ENCODE peak calls at places on chromosomes 7 and 10, in five cellular contexts. P is fibroblast of the aortic adventitia, J is psoas muscle, O is foreskin fibroblast, M is epithelial cell of esophagus. T is an unnamed sample.

GRCh38 chr10:30697806-30698205 is 68.3 kb upstream of the LYZL2 start:
- DNase-seq in O (no peak), J (no peak), P (no peak), M (no peak), T (no peak)

GRCh38 chr7:100556541-100556940 is 17.2 kb downstream of the SAP25 start:
- DNase-seq in P (peak; percentile 76), M (no peak), O (peak; percentile 68), J (no peak), T (no peak)

GRCh38 chr10:60917331-60918280 is 26.4 kb downstream of the RHOBTB1 start:
- DNase-seq in O (no peak), M (peak; percentile 18), P (no peak), J (no peak), T (no peak)

GRCh38 chr7:1533569-1534329 is 3.2 kb downstream of the MAFK start:
- DNase-seq in P (peak; percentile 77), J (peak; percentile 82), O (peak; percentile 90), M (peak; percentile 90), T (peak; percentile 90)

GRCh38 chr7:36473454-36474282 is 84.0 kb downstream of the ANLN start:
- DNase-seq in O (peak; percentile 5), M (peak; percentile 79), J (no peak), P (no peak), T (no peak)

GRCh38 chr10:133537551-133538545 is 10.7 kb downstream of the CYP2E1 start:
- DNase-seq in M (no peak), O (no peak), P (peak; percentile 7), J (no peak), T (no peak)

GRCh38 chr10:44356139-44357115 is 28.5 kb downstream of the CXCL12 start:
- DNase-seq in J (no peak), M (no peak), O (no peak), P (no peak), T (no peak)

GRCh38 chr10:5492322-5492855 is 7.0 kb downstream of the CALML5 start:
- DNase-seq in J (no peak), O (no peak), M (no peak), P (no peak), T (peak; percentile 24)

GRCh38 chr7:55078465-55079372 is 59.9 kb downstream of the EGFR start:
- DNase-seq in O (no peak), P (no peak), J (no peak), M (no peak), T (no peak)

GRCh38 chr7:80136276-80137045 is 1.8 kb downstream of the GNAI1 start:
- DNase-seq in P (peak; percentile 49), M (peak; percentile 61), J (no peak), O (no peak), T (no peak)

GRCh38 chr7:80134105-80134535 is 511 bp upstream of the GNAI1 start:
- DNase-seq in M (no peak), P (no peak), O (no peak), J (no peak), T (no peak)

GRCh38 chr7:80135306-80136104 is 874 bp downstream of the GNAI1 start:
- DNase-seq in J (peak; percentile 35), P (peak; percentile 43), O (no peak), M (no peak), T (no peak)

GRCh38 chr7:80133361-80134104 is 1.1 kb upstream of the GNAI1 start:
- DNase-seq in P (no peak), J (no peak), O (no peak), M (peak; percentile 96), T (no peak)

GRCh38 chr7:80134536-80135305 is at the start of gene GNAI1:
- DNase-seq in O (peak; percentile 93), M (peak; percentile 98), P (peak; percentile 87), J (peak; percentile 64), T (no peak)
- TF ChIP-seq CTCF in O (peak; percentile 8), M (peak; percentile 14), P (peak; percentile 27), J (peak; percentile 32), T (no peak)

GRCh38 chr7:152030561-152030960 is 5.1 kb downstream of the GALNT11 start:
- DNase-seq in O (no peak), J (no peak), M (no peak), P (no peak), T (no peak)
- TF ChIP-seq CTCF in O (no peak), J (no peak), M (no peak), P (no peak), T (peak; percentile 3)

GRCh38 chr7:80047856-80048459 is 86.7 kb upstream of the GNAI1 start:
- DNase-seq in J (no peak), M (no peak), O (no peak), P (peak; percentile 46), T (no peak)
- TF ChIP-seq CTCF in J (no peak), M (peak; percentile 26), O (peak; percentile 11), P (peak; percentile 34), T (peak; percentile 16)

DNA sequence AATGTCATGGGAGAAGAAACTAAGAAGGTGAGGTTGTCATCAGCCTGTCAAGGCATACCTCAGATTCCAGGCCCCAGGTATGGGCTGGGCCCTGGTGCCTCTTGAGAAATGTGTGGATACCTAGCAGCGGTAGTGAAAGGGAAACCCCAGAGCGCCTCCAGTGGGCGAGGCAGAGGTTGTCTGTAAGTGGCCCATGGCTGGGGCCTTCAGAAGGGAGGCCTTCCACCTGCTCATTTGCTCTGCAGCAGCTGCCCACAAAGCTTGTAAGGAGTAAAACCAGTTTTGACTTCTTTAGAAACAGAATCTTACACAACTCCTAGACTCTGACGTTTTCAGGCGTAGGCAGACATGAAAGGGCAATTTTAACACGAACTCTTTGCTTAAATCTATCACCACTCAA is 509.9 kb downstream of the PARD3 start:
- DNase-seq in M (peak; percentile 95), J (no peak), P (no peak), O (no peak), T (no peak)
- TF ChIP-seq CTCF in M (peak; percentile 82), J (no peak), P (no peak), O (no peak), T (no peak)

T was measured in CD14-positive monocyte.